ENCODE peak calls at places on chromosome 10, in four cellular contexts. One of them, this sample, is unnamed.

GRCh38 chr10:124740374-124741280 is 3.6 kb downstream of the FAM53B start:
- DNase-seq in psoas muscle: peak; percentile 77
- DNase-seq in CD8-positive, alpha-beta T cell: no peak
- DNase-seq in cardiac fibroblast: peak; percentile 67
- DNase-seq in this sample: peak; percentile 95

GRCh38 chr10:104937528-104937927 is 296.4 kb downstream of the SORCS3 start:
- DNase-seq in psoas muscle: no peak
- DNase-seq in CD8-positive, alpha-beta T cell: no peak
- DNase-seq in cardiac fibroblast: peak; percentile 2
- DNase-seq in this sample: peak; percentile 79

GRCh38 chr10:124657806-124658205 is 86.4 kb downstream of the FAM53B start:
- DNase-seq in psoas muscle: no peak
- DNase-seq in CD8-positive, alpha-beta T cell: peak; percentile 45
- DNase-seq in cardiac fibroblast: peak; percentile 36
- DNase-seq in this sample: no peak

GRCh38 chr10:95241533-95241932 is 47.5 kb downstream of the ACSM6 start:
- DNase-seq in psoas muscle: no peak
- DNase-seq in CD8-positive, alpha-beta T cell: no peak
- DNase-seq in cardiac fibroblast: no peak
- DNase-seq in this sample: no peak

GRCh38 chr10:70135684-70136083 is 3.1 kb upstream of the AIFM2 start:
- DNase-seq in psoas muscle: peak; percentile 41
- DNase-seq in CD8-positive, alpha-beta T cell: no peak
- DNase-seq in cardiac fibroblast: no peak
- DNase-seq in this sample: no peak

GRCh38 chr10:51955696-51956095 is 256.3 kb upstream of the CSTF2T start:
- DNase-seq in psoas muscle: no peak
- DNase-seq in CD8-positive, alpha-beta T cell: no peak
- DNase-seq in cardiac fibroblast: no peak
- DNase-seq in this sample: no peak

GRCh38 chr10:73405556-73405955 is 8.3 kb downstream of the ANXA7 start:
- DNase-seq in psoas muscle: no peak
- DNase-seq in CD8-positive, alpha-beta T cell: no peak
- DNase-seq in cardiac fibroblast: no peak
- DNase-seq in this sample: no peak

GRCh38 chr10:132681858-132682755 is 103.8 kb downstream of the NKX6-2 start:
- DNase-seq in psoas muscle: no peak
- DNase-seq in CD8-positive, alpha-beta T cell: no peak
- DNase-seq in cardiac fibroblast: no peak
- DNase-seq in this sample: no peak

GRCh38 chr10:3873728-3874461 is 88.9 kb upstream of the KLF6 start:
- DNase-seq in psoas muscle: no peak
- DNase-seq in CD8-positive, alpha-beta T cell: no peak
- DNase-seq in cardiac fibroblast: peak; percentile 85
- DNase-seq in this sample: peak; percentile 72

GRCh38 chr10:71681977-71682376 is 37.6 kb downstream of the C10orf105 start:
- DNase-seq in psoas muscle: no peak
- DNase-seq in CD8-positive, alpha-beta T cell: no peak
- DNase-seq in cardiac fibroblast: no peak
- DNase-seq in this sample: no peak

GRCh38 chr10:4219901-4220300 is 434.9 kb upstream of the KLF6 start:
- DNase-seq in psoas muscle: no peak
- DNase-seq in CD8-positive, alpha-beta T cell: no peak
- DNase-seq in cardiac fibroblast: no peak
- DNase-seq in this sample: no peak

GRCh38 chr10:75043256-75044121 is 68.0 kb upstream of the SAMD8 start:
- DNase-seq in psoas muscle: peak; percentile 26
- DNase-seq in CD8-positive, alpha-beta T cell: peak; percentile 41
- DNase-seq in cardiac fibroblast: no peak
- DNase-seq in this sample: no peak

GRCh38 chr10:60434418-60435046 is 44.9 kb upstream of the ANK3 start:
- DNase-seq in psoas muscle: no peak
- DNase-seq in CD8-positive, alpha-beta T cell: no peak
- DNase-seq in cardiac fibroblast: peak; percentile 83
- DNase-seq in this sample: peak; percentile 64

GRCh38 chr10:110368556-110368955 is 63.8 kb upstream of the SMNDC1 start:
- DNase-seq in psoas muscle: no peak
- DNase-seq in CD8-positive, alpha-beta T cell: no peak
- DNase-seq in cardiac fibroblast: no peak
- DNase-seq in this sample: no peak

GRCh38 chr10:28431139-28431538 is 101.8 kb upstream of the WAC start:
- DNase-seq in psoas muscle: no peak
- DNase-seq in CD8-positive, alpha-beta T cell: no peak
- DNase-seq in cardiac fibroblast: no peak
- DNase-seq in this sample: no peak

GRCh38 chr10:71742301-71743098 is 22.9 kb upstream of the C10orf105 start:
- DNase-seq in psoas muscle: no peak
- DNase-seq in CD8-positive, alpha-beta T cell: no peak
- DNase-seq in cardiac fibroblast: no peak
- DNase-seq in this sample: no peak

GRCh38 chr10:133534417-133534816 is 7.3 kb downstream of the CYP2E1 start:
- DNase-seq in psoas muscle: no peak
- DNase-seq in CD8-positive, alpha-beta T cell: no peak
- DNase-seq in cardiac fibroblast: no peak
- DNase-seq in this sample: no peak

GRCh38 chr10:70308121-70309060 is 24.6 kb upstream of the NPFFR1 start:
- DNase-seq in psoas muscle: no peak
- DNase-seq in CD8-positive, alpha-beta T cell: no peak
- DNase-seq in cardiac fibroblast: no peak
- DNase-seq in this sample: no peak

GRCh38 chr10:78805176-78805575 is 263.6 kb upstream of the ZMIZ1 start:
- DNase-seq in psoas muscle: peak; percentile 63
- DNase-seq in CD8-positive, alpha-beta T cell: no peak
- DNase-seq in cardiac fibroblast: peak; percentile 99
- DNase-seq in this sample: peak; percentile 56

GRCh38 chr10:3785251-3785848 is 341 bp upstream of the KLF6 start:
- DNase-seq in psoas muscle: peak; percentile 99
- DNase-seq in CD8-positive, alpha-beta T cell: peak; percentile 99
- DNase-seq in cardiac fibroblast: peak; percentile 99
- DNase-seq in this sample: peak; percentile 85

GRCh38 chr10:35276918-35277317 is 59.4 kb upstream of the CCNY start:
- DNase-seq in psoas muscle: no peak
- DNase-seq in CD8-positive, alpha-beta T cell: no peak
- DNase-seq in cardiac fibroblast: no peak
- DNase-seq in this sample: no peak

GRCh38 chr10:113303747-113304146 is 249.1 kb upstream of the HABP2 start:
- DNase-seq in psoas muscle: no peak
- DNase-seq in CD8-positive, alpha-beta T cell: no peak
- DNase-seq in cardiac fibroblast: peak; percentile 26
- DNase-seq in this sample: peak; percentile 38

GRCh38 chr10:167383-167782 is 32.1 kb downstream of the ZMYND11 start:
- DNase-seq in psoas muscle: no peak
- DNase-seq in CD8-positive, alpha-beta T cell: no peak
- DNase-seq in cardiac fibroblast: no peak
- DNase-seq in this sample: no peak

GRCh38 chr10:101071266-101071884 is 9.6 kb downstream of the KAZALD1 start:
- DNase-seq in psoas muscle: no peak
- DNase-seq in CD8-positive, alpha-beta T cell: no peak
- DNase-seq in cardiac fibroblast: peak; percentile 25
- DNase-seq in this sample: peak; percentile 52

GRCh38 chr10:43197834-43198681 is 59.8 kb downstream of the CSGALNACT2 start:
- DNase-seq in psoas muscle: no peak
- DNase-seq in CD8-positive, alpha-beta T cell: peak; percentile 10
- DNase-seq in cardiac fibroblast: no peak
- DNase-seq in this sample: no peak

GRCh38 chr10:121355161-121355560 is 243.1 kb downstream of the FGFR2 start:
- DNase-seq in psoas muscle: no peak
- DNase-seq in CD8-positive, alpha-beta T cell: no peak
- DNase-seq in cardiac fibroblast: no peak
- DNase-seq in this sample: no peak

GRCh38 chr10:73398024-73398423 is 15.8 kb downstream of the ANXA7 start:
- DNase-seq in psoas muscle: no peak
- DNase-seq in CD8-positive, alpha-beta T cell: no peak
- DNase-seq in cardiac fibroblast: no peak
- DNase-seq in this sample: no peak

GRCh38 chr10:48974757-48975156 is 35.1 kb upstream of the LRRC18 start:
- DNase-seq in psoas muscle: no peak
- DNase-seq in CD8-positive, alpha-beta T cell: no peak
- DNase-seq in cardiac fibroblast: no peak
- DNase-seq in this sample: no peak

GRCh38 chr10:120841522-120842189 is 9.5 kb upstream of the WDR11 start:
- DNase-seq in psoas muscle: no peak
- DNase-seq in CD8-positive, alpha-beta T cell: no peak
- DNase-seq in cardiac fibroblast: no peak
- DNase-seq in this sample: no peak

GRCh38 chr10:44929356-44930113 is 18.4 kb downstream of the TMEM72 start:
- DNase-seq in psoas muscle: no peak
- DNase-seq in CD8-positive, alpha-beta T cell: no peak
- DNase-seq in cardiac fibroblast: no peak
- DNase-seq in this sample: no peak

GRCh38 chr10:102611514-102612095 is 32.7 kb upstream of the TRIM8 start:
- DNase-seq in psoas muscle: no peak
- DNase-seq in CD8-positive, alpha-beta T cell: no peak
- DNase-seq in cardiac fibroblast: no peak
- DNase-seq in this sample: peak; percentile 79

GRCh38 chr10:27225642-27226257 is 14.8 kb downstream of the ACBD5 start:
- DNase-seq in psoas muscle: no peak
- DNase-seq in CD8-positive, alpha-beta T cell: no peak
- DNase-seq in cardiac fibroblast: no peak
- DNase-seq in this sample: no peak

GRCh38 chr10:27225011-27225590 is 15.5 kb downstream of the ACBD5 start:
- DNase-seq in psoas muscle: no peak
- DNase-seq in CD8-positive, alpha-beta T cell: peak; percentile 27
- DNase-seq in cardiac fibroblast: no peak
- DNase-seq in this sample: no peak

DNA sequence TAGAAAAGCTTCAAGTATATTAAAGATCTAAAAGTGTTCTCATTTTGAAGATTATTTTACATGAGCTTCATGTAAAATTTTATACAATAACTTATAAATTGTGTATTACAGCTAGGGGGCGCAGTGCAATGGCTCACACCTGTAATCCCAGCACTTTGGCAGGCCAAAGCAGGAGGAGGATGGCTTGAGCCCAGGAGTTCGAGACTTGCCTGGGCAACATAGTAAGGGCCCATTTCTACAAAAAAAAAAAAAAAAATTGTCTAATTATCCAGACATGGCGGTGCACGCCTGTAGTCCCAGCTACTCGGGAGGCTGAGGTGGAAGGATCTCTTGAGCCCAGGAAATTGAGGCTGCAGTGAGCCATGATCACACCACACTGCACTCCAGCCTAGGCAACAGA is 16.6 kb downstream of the ACBD5 start:
- DNase-seq in psoas muscle: peak; percentile 17
- DNase-seq in CD8-positive, alpha-beta T cell: peak; percentile 37
- DNase-seq in cardiac fibroblast: peak; percentile 61
- DNase-seq in this sample: peak; percentile 12
- TF ChIP-seq CTCF in psoas muscle: peak; percentile 46
- TF ChIP-seq CTCF in CD8-positive, alpha-beta T cell: peak; percentile 84
- TF ChIP-seq CTCF in cardiac fibroblast: peak; percentile 53
- TF ChIP-seq CTCF in this sample: peak; percentile 38

GRCh38 chr10:22599636-22600228 is 114.6 kb downstream of the PIP4K2A start:
- DNase-seq in psoas muscle: no peak
- DNase-seq in CD8-positive, alpha-beta T cell: no peak
- DNase-seq in cardiac fibroblast: no peak
- DNase-seq in this sample: no peak
- H3K4me3 ChIP-seq in psoas muscle: no peak overlapping the region
- H3K4me3 ChIP-seq in CD8-positive, alpha-beta T cell: no peak overlapping the region
- H3K4me3 ChIP-seq in cardiac fibroblast: no peak overlapping the region
- H3K4me3 ChIP-seq in this sample: no peak overlapping the region

DNA sequence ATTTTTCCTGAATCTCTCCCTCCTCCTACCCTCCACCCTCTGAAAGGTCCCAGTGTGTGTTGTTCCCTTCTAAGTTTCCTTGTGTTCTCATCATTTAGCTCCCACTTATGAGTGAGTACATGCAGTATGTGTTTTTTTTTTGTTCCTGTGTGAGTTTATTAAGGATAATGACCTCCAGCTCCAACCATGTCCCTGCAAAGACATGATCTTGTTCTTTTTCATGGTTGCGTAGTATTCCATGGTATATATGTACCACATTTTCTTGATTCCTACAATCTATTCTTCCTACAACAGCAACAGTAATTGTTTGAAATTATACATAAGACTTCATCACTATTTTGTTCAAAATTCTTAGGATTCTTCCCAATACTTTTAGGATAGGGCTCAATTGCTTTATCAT is 1117.8 kb downstream of the GATA3 start:
- DNase-seq in psoas muscle: no peak
- DNase-seq in CD8-positive, alpha-beta T cell: no peak
- DNase-seq in cardiac fibroblast: no peak
- DNase-seq in this sample: no peak
- TF ChIP-seq CTCF in psoas muscle: no peak
- TF ChIP-seq CTCF in CD8-positive, alpha-beta T cell: no peak
- TF ChIP-seq CTCF in cardiac fibroblast: no peak
- TF ChIP-seq CTCF in this sample: no peak

DNA sequence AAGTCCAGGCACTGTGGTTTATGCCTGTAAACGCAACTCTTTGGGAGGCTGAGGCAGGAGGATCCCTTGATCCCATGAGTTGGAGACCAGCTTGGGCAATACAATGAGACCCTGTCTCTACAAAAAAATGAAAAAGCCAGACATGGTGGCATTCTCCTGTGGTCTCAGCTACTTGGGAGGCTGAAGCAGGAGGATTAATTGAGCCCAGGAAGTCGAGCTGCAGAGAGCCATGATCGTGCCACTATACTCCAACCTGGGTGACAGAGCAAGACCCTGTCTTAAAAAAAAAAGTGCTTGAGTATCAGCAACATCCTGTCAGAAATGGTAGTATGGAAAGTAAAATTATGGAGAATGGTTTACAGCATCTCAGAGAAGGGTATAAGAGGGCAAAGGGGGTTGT is 11.6 kb downstream of the APBB1IP start:
- DNase-seq in psoas muscle: no peak
- DNase-seq in CD8-positive, alpha-beta T cell: no peak
- DNase-seq in cardiac fibroblast: no peak
- DNase-seq in this sample: no peak
- H3K4me3 ChIP-seq in psoas muscle: no peak overlapping the region
- H3K4me3 ChIP-seq in CD8-positive, alpha-beta T cell: peak overlapping the region; percentile 31
- H3K4me3 ChIP-seq in cardiac fibroblast: no peak overlapping the region
- H3K4me3 ChIP-seq in this sample: no peak overlapping the region

DNA sequence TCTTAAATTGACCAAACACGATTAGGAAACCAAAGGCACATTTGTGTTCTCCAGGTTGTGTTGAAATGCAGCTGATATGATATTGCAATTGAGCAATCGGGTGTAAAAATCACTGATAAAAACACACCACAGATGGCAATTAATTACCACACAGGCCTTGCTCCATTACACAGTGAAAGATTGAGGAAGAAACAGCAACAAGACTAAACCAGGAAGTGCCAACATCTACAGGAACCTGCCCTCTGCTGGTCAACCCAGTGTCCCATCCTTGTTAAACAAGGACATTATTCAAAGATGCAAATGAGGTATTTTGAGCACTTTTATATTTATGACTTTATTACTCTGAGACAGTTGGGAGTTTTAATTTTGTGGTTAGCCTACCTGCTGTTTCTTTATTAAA is 765.6 kb upstream of the GHITM start:
- DNase-seq in psoas muscle: no peak
- DNase-seq in CD8-positive, alpha-beta T cell: no peak
- DNase-seq in cardiac fibroblast: peak; percentile 48
- DNase-seq in this sample: peak; percentile 26
- TF ChIP-seq CTCF in psoas muscle: no peak
- TF ChIP-seq CTCF in CD8-positive, alpha-beta T cell: no peak
- TF ChIP-seq CTCF in cardiac fibroblast: peak; percentile 34
- TF ChIP-seq CTCF in this sample: peak; percentile 49

GRCh38 chr10:14554091-14554842 is 220.4 kb downstream of the FAM107B start:
- DNase-seq in psoas muscle: no peak
- DNase-seq in CD8-positive, alpha-beta T cell: no peak
- DNase-seq in cardiac fibroblast: no peak
- DNase-seq in this sample: peak; percentile 92
- H3K4me3 ChIP-seq in psoas muscle: no peak overlapping the region
- H3K4me3 ChIP-seq in CD8-positive, alpha-beta T cell: peak overlapping the region; percentile 10
- H3K4me3 ChIP-seq in cardiac fibroblast: no peak overlapping the region
- H3K4me3 ChIP-seq in this sample: no peak overlapping the region

GRCh38 chr10:100019824-100020160 is 10.0 kb upstream of the DNMBP start:
- DNase-seq in psoas muscle: no peak
- DNase-seq in CD8-positive, alpha-beta T cell: no peak
- DNase-seq in cardiac fibroblast: no peak
- DNase-seq in this sample: no peak
- TF ChIP-seq CTCF in psoas muscle: no peak
- TF ChIP-seq CTCF in CD8-positive, alpha-beta T cell: no peak
- TF ChIP-seq CTCF in cardiac fibroblast: peak; percentile 10
- TF ChIP-seq CTCF in this sample: no peak